ENCODE peak calls at places on chromosome 10, in seven cellular contexts. R is AG09309; S is right cardiac atrium; K is activated effector memory CD4-positive, alpha-beta T cell treated with Interleukin-2 at 50 U/mL for 16 hours; J is adrenal gland; G is M059J; X is heart left ventricle. H is an unnamed sample.

GRCh38 chr10:2202401-2202800 is 465.1 kb upstream of the ADARB2 start:
- DNase-seq in R (no peak), S (no peak), K (no peak), J (no peak), G (peak; percentile 37), X (no peak), H (no peak)

GRCh38 chr10:121662945-121663917 is 65.0 kb upstream of the FGFR2 start:
- DNase-seq in R (no peak), S (no peak), K (no peak), J (peak; percentile 44), G (no peak), X (no peak), H (no peak)

GRCh38 chr10:124294811-124295770 is 123.6 kb downstream of the OAT start:
- DNase-seq in R (no peak), S (no peak), K (no peak), J (no peak), G (no peak), X (no peak), H (no peak)

GRCh38 chr10:18290651-18291313 is 150.6 kb downstream of the CACNB2 start:
- DNase-seq in R (no peak), S (no peak), K (no peak), J (no peak), G (no peak), X (no peak), H (no peak)

GRCh38 chr10:28687683-28688001 is 10.3 kb downstream of the BAMBI start:
- DNase-seq in R (no peak), S (no peak), K (no peak), J (no peak), G (no peak), X (no peak), H (no peak)

GRCh38 chr10:91022924-91023707 is 102.2 kb upstream of the ANKRD1 start:
- DNase-seq in R (no peak), S (no peak), K (no peak), J (no peak), G (no peak), X (no peak), H (no peak)

GRCh38 chr10:813286-813685 is 118.2 kb downstream of the LARP4B start:
- DNase-seq in R (no peak), S (no peak), K (no peak), J (no peak), G (no peak), X (no peak), H (no peak)

GRCh38 chr10:58178811-58179210 is 88.9 kb downstream of the IPMK start:
- DNase-seq in R (no peak), S (no peak), K (no peak), J (no peak), G (peak; percentile 59), X (no peak), H (no peak)

GRCh38 chr10:36574212-36574611 is 551.2 kb upstream of the ANKRD30A start:
- DNase-seq in R (peak; percentile 17), S (no peak), K (no peak), J (no peak), G (peak; percentile 64), X (no peak), H (no peak)

GRCh38 chr10:73910401-73910763 is 550 bp upstream of the PLAU start:
- DNase-seq in R (no peak), S (no peak), K (no peak), J (no peak), G (peak; percentile 26), X (no peak), H (no peak)

GRCh38 chr10:27041196-27041595 is 59.1 kb downstream of the ANKRD26 start:
- DNase-seq in R (no peak), S (no peak), K (no peak), J (no peak), G (no peak), X (no peak), H (no peak)

GRCh38 chr10:79491171-79491835 is 21.0 kb upstream of the EIF5AL1 start:
- DNase-seq in R (no peak), S (no peak), K (no peak), J (no peak), G (no peak), X (no peak), H (no peak)

GRCh38 chr10:73937333-73938020 is 26.5 kb downstream of the PLAU start:
- DNase-seq in R (no peak), S (peak; percentile 64), K (no peak), J (no peak), G (no peak), X (peak; percentile 74), H (no peak)

GRCh38 chr10:97916586-97916985 is 66.9 kb downstream of the GOLGA7B start:
- DNase-seq in R (no peak), S (no peak), K (no peak), J (no peak), G (no peak), X (no peak), H (no peak)

GRCh38 chr10:106682175-106682574 is 482.3 kb downstream of the SORCS1 start:
- DNase-seq in R (no peak), S (no peak), K (no peak), J (no peak), G (no peak), X (no peak), H (peak; percentile 29)

H was measured in amniotic stem cell.